ENCODE peak calls at places on chromosomes 7 and 10, in five cellular contexts. O, I, M, T and B are unnamed samples.

GRCh38 chr7:14765731-14766130 is 136.8 kb downstream of the DGKB start:
- DNase-seq in O (no peak), I (no peak), M (no peak), T (no peak), B (no peak)

GRCh38 chr10:77592946-77593636 is 44.5 kb downstream of the KCNMA1 start:
- DNase-seq in O (peak; percentile 97), I (no peak), M (no peak), T (no peak), B (no peak)

GRCh38 chr10:91540714-91541113 is 92.2 kb downstream of the PPP1R3C start:
- DNase-seq in O (no peak), I (no peak), M (no peak), T (no peak), B (no peak)

GRCh38 chr7:8480466-8480865 is 47.1 kb downstream of the NXPH1 start:
- DNase-seq in O (no peak), I (no peak), M (no peak), T (no peak), B (peak; percentile 0)

GRCh38 chr7:105849122-105849855 is 27.1 kb downstream of the ATXN7L1 start:
- DNase-seq in O (no peak), I (no peak), M (peak; percentile 94), T (peak; percentile 90), B (no peak)

GRCh38 chr7:151621961-151622360 is 102.3 kb upstream of the RHEB start:
- DNase-seq in O (no peak), I (no peak), M (no peak), T (no peak), B (no peak)

GRCh38 chr7:151696738-151697514 is 177.2 kb upstream of the RHEB start:
- DNase-seq in O (no peak), I (no peak), M (peak; percentile 70), T (peak; percentile 68), B (peak; percentile 77)

GRCh38 chr10:13820591-13821377 is 234.0 kb downstream of the PRPF18 start:
- DNase-seq in O (no peak), I (no peak), M (no peak), T (no peak), B (no peak)

GRCh38 chr7:8516976-8517375 is 83.6 kb downstream of the NXPH1 start:
- DNase-seq in O (no peak), I (no peak), M (no peak), T (no peak), B (no peak)

GRCh38 chr10:593016-593415 is 96.5 kb downstream of the DIP2C start:
- DNase-seq in O (no peak), I (no peak), M (no peak), T (no peak), B (no peak)

GRCh38 chr10:50260791-50261281 is 9.5 kb upstream of the ASAH2 start:
- DNase-seq in O (peak; percentile 11), I (no peak), M (no peak), T (no peak), B (no peak)

GRCh38 chr7:136399378-136399777 is 422.2 kb upstream of the MTPN start:
- DNase-seq in O (no peak), I (no peak), M (peak; percentile 65), T (no peak), B (no peak)

GRCh38 chr10:34612938-34613337 is 202.2 kb downstream of the PARD3 start:
- DNase-seq in O (no peak), I (no peak), M (no peak), T (no peak), B (no peak)

GRCh38 chr7:102823715-102824114 is 74.9 kb downstream of the FAM185A start:
- DNase-seq in O (no peak), I (no peak), M (peak; percentile 8), T (no peak), B (peak; percentile 16)

GRCh38 chr7:18626717-18627116 is 131.2 kb downstream of the HDAC9 start:
- DNase-seq in O (no peak), I (no peak), M (no peak), T (no peak), B (no peak)

GRCh38 chr10:5553400-5554170 is 28.8 kb downstream of the CALML3 start:
- DNase-seq in O (no peak), I (no peak), M (no peak), T (no peak), B (no peak)

GRCh38 chr7:150376560-150376959 is 2.6 kb upstream of the ZNF775 start:
- DNase-seq in O (no peak), I (no peak), M (no peak), T (no peak), B (no peak)

GRCh38 chr7:46315891-46316290 is 394.8 kb upstream of the IGFBP3 start:
- DNase-seq in O (peak; percentile 66), I (no peak), M (no peak), T (no peak), B (no peak)

GRCh38 chr7:12939694-12940093 is 252.3 kb downstream of the ARL4A start:
- DNase-seq in O (no peak), I (no peak), M (no peak), T (no peak), B (no peak)

GRCh38 chr7:64102656-64103400 is 57.6 kb downstream of the ZNF727 start:
- DNase-seq in O (no peak), I (no peak), M (no peak), T (no peak), B (no peak)

GRCh38 chr10:12237265-12238220 is 41.6 kb downstream of the CDC123 start:
- DNase-seq in O (no peak), I (no peak), M (no peak), T (no peak), B (no peak)

GRCh38 chr7:142863891-142864685 is 9.2 kb downstream of the EPHB6 start:
- DNase-seq in O (no peak), I (no peak), M (no peak), T (no peak), B (no peak)

GRCh38 chr10:86243651-86244155 is 122.9 kb downstream of the GRID1 start:
- DNase-seq in O (no peak), I (no peak), M (no peak), T (no peak), B (no peak)

GRCh38 chr7:47379629-47380324 is 202.1 kb downstream of the TNS3 start:
- DNase-seq in O (peak; percentile 75), I (peak; percentile 20), M (peak; percentile 67), T (peak; percentile 47), B (peak; percentile 71)

GRCh38 chr10:98365698-98366530 is 49.1 kb downstream of the PYROXD2 start:
- DNase-seq in O (no peak), I (no peak), M (no peak), T (no peak), B (no peak)

GRCh38 chr7:150719960-150720891 is 3.8 kb downstream of the GIMAP1 start:
- DNase-seq in O (no peak), I (no peak), M (no peak), T (no peak), B (no peak)

GRCh38 chr10:4569132-4569531 is 256.9 kb upstream of the AKR1E2 start:
- DNase-seq in O (no peak), I (no peak), M (no peak), T (no peak), B (no peak)

GRCh38 chr7:120060875-120061274 is 212.1 kb upstream of the KCND2 start:
- DNase-seq in O (no peak), I (no peak), M (no peak), T (no peak), B (no peak)

GRCh38 chr7:29292886-29293658 is 98.5 kb downstream of the CHN2 start:
- DNase-seq in O (no peak), I (no peak), M (no peak), T (no peak), B (no peak)

GRCh38 chr10:15459218-15459617 is 88.1 kb upstream of the FAM171A1 start:
- DNase-seq in O (no peak), I (no peak), M (no peak), T (no peak), B (no peak)

GRCh38 chr10:8116474-8116873 is 62.0 kb downstream of the GATA3 start:
- DNase-seq in O (no peak), I (no peak), M (no peak), T (no peak), B (no peak)

GRCh38 chr10:68876919-68877250 is 24.2 kb upstream of the DDX50 start:
- DNase-seq in O (no peak), I (no peak), M (no peak), T (no peak), B (no peak)

GRCh38 chr7:38625866-38626265 is 5.3 kb downstream of the AMPH start:
- DNase-seq in O (no peak), I (no peak), M (no peak), T (no peak), B (no peak)

GRCh38 chr7:150476285-150476684 is 25.9 kb downstream of the GIMAP8 start:
- DNase-seq in O (no peak), I (no peak), M (no peak), T (no peak), B (no peak)

GRCh38 chr10:117792214-117792613 is 249.7 kb downstream of the EMX2 start:
- DNase-seq in O (no peak), I (no peak), M (no peak), T (no peak), B (no peak)

GRCh38 chr7:26691886-26692285 is 172.5 kb downstream of the SKAP2 start:
- DNase-seq in O (no peak), I (no peak), M (no peak), T (no peak), B (no peak)

GRCh38 chr10:46227571-46228075 is 59.2 kb upstream of the ANTXRL start:
- DNase-seq in O (no peak), I (no peak), M (no peak), T (no peak), B (no peak)

GRCh38 chr7:138194567-138194966 is 118.3 kb downstream of the AKR1D1 start:
- DNase-seq in O (no peak), I (no peak), M (no peak), T (no peak), B (no peak)
- H2BK5ac ChIP-seq in O (no peak overlapping the region), I (no peak overlapping the region), M (no peak overlapping the region), T (no peak overlapping the region), B (no peak overlapping the region)

GRCh38 chr7:22802426-22802825 is 20.2 kb downstream of the TOMM7 start:
- DNase-seq in O (no peak), I (no peak), M (peak; percentile 70), T (peak; percentile 77), B (no peak)
- H2BK5ac ChIP-seq in O (no peak overlapping the region), I (no peak overlapping the region), M (no peak overlapping the region), T (no peak overlapping the region), B (no peak overlapping the region)

DNA sequence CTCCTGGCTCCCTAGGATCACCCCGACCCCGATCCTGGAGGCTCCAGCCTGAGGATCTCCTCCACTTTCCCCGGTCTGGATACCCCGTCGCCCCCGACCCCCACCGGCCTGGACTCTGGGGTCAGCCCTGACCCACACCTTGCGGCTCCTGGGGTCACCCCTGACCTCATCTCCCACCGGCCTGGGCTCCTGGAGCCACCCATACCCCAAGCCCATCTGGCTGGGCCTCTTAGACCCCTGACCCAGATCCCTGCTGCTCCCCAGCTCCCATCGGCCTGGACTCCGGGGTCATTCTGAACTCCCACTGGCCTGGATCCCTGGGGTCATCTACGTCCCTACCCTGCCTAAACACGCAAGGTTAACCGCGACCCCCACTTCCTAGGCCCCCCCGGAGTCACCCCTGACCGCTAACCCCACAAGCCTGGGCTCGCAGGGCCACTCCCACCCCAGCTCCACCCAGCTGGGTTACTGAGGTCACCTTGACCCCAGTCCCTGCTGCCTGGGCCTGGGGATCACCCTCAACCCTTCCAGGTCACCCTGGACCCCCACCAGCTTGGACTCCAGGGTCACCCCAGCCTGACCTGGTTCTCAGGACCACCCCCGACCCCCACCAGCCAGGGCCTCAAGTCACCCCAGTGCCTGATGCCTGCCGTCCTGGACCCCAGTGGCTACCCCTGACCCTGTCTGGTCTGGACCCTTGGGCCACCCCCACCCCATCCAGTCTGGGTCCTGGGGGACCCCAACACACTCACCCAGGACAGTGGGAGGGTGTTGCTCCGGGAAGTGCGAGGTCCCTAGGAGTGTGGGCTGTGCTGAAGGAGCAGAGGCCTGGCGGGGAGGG is 1.2 kb downstream of the FOXK1 start:
- DNase-seq in O (no peak), I (no peak), M (no peak), T (no peak), B (no peak)
- H2BK5ac ChIP-seq in O (peak overlapping the region; percentile 99), I (no peak overlapping the region), M (no peak overlapping the region), T (no peak overlapping the region), B (no peak overlapping the region)

GRCh38 chr7:93594250-93594649 is 19.7 kb upstream of the CALCR start:
- DNase-seq in O (no peak), I (no peak), M (no peak), T (no peak), B (no peak)
- H2BK5ac ChIP-seq in O (no peak overlapping the region), I (no peak overlapping the region), M (no peak overlapping the region), T (no peak overlapping the region), B (no peak overlapping the region)